ENCODE peak calls at places on chromosomes 5 and 9, in four cellular contexts. X, E, S and A are unnamed samples.

GRCh38 chr5:176154821-176155220 is 83.4 kb upstream of the SIMC1 start:
- DNase-seq in X (no peak), E (no peak), S (no peak), A (no peak)

GRCh38 chr5:159833088-159833487 is 83.2 kb upstream of the ADRA1B start:
- DNase-seq in X (no peak), E (no peak), S (no peak), A (no peak)

GRCh38 chr5:11182441-11183080 is 421.5 kb upstream of the DAP start:
- DNase-seq in X (peak; percentile 26), E (peak; percentile 61), S (peak; percentile 20), A (peak; percentile 53)

GRCh38 chr5:137370096-137370495 is 129.0 kb downstream of the SPOCK1 start:
- DNase-seq in X (no peak), E (no peak), S (no peak), A (no peak)

GRCh38 chr9:18263367-18263766 is 210.6 kb upstream of the ADAMTSL1 start:
- DNase-seq in X (no peak), E (no peak), S (no peak), A (no peak)

GRCh38 chr5:139402561-139403158 is 1.2 kb downstream of the SPATA24 start:
- DNase-seq in X (no peak), E (no peak), S (peak; percentile 72), A (no peak)

GRCh38 chr5:151081426-151082273 is 816 bp upstream of the TNIP1 start:
- DNase-seq in X (no peak), E (peak; percentile 75), S (no peak), A (peak; percentile 79)

GRCh38 chr5:107074991-107075390 is 595.7 kb downstream of the EFNA5 start:
- DNase-seq in X (no peak), E (no peak), S (no peak), A (peak; percentile 10)

GRCh38 chr5:124395287-124395686 is 351.2 kb downstream of the ZNF608 start:
- DNase-seq in X (no peak), E (peak; percentile 5), S (no peak), A (peak; percentile 17)

GRCh38 chr5:142445266-142445665 is 120.4 kb upstream of the SPRY4 start:
- DNase-seq in X (no peak), E (no peak), S (no peak), A (no peak)

GRCh38 chr5:11166906-11167305 is 405.9 kb upstream of the DAP start:
- DNase-seq in X (no peak), E (no peak), S (no peak), A (no peak)

GRCh38 chr5:112917453-112918005 is 4.5 kb downstream of the REEP5 start:
- DNase-seq in X (no peak), E (peak; percentile 21), S (no peak), A (no peak)

GRCh38 chr5:112918679-112919078 is 3.3 kb downstream of the REEP5 start:
- DNase-seq in X (no peak), E (peak; percentile 24), S (no peak), A (peak; percentile 44)

GRCh38 chr5:112915831-112916230 is 6.2 kb downstream of the REEP5 start:
- DNase-seq in X (no peak), E (no peak), S (no peak), A (no peak)

GRCh38 chr5:112921031-112921832 is 795 bp downstream of the REEP5 start:
- DNase-seq in X (peak; percentile 75), E (peak; percentile 63), S (peak; percentile 69), A (peak; percentile 82)

GRCh38 chr5:112918136-112918535 is 3.9 kb downstream of the REEP5 start:
- DNase-seq in X (no peak), E (no peak), S (no peak), A (no peak)
- TF ChIP-seq CTCF in X (no peak), E (no peak), S (no peak), A (no peak)

GRCh38 chr5:55989860-55990259 is 4.9 kb downstream of the IL6ST start:
- DNase-seq in X (no peak), E (no peak), S (no peak), A (peak; percentile 14)
- H3K4me3 ChIP-seq in X (no peak overlapping the region), E (peak overlapping the region; percentile 28), S (no peak overlapping the region), A (peak overlapping the region; percentile 4)

GRCh38 chr9:113919422-113919821 is 43.3 kb downstream of the ZNF618 start:
- DNase-seq in X (no peak), E (no peak), S (no peak), A (no peak)

GRCh38 chr9:113920872-113921271 is 44.8 kb downstream of the ZNF618 start:
- DNase-seq in X (no peak), E (no peak), S (no peak), A (no peak)

GRCh38 chr9:113916931-113917330 is 40.8 kb downstream of the ZNF618 start:
- DNase-seq in X (no peak), E (no peak), S (no peak), A (no peak)

GRCh38 chr9:113919825-113920224 is 43.7 kb downstream of the ZNF618 start:
- DNase-seq in X (no peak), E (no peak), S (no peak), A (no peak)

GRCh38 chr9:113918697-113919390 is 42.7 kb downstream of the ZNF618 start:
- DNase-seq in X (no peak), E (no peak), S (no peak), A (no peak)
- TF ChIP-seq CTCF in X (no peak), E (no peak), S (no peak), A (no peak)

GRCh38 chr9:105248691-105249090 is 4.2 kb downstream of the SLC44A1 start:
- DNase-seq in X (no peak), E (no peak), S (no peak), A (no peak)

GRCh38 chr9:105244274-105244995 is at the start of gene SLC44A1:
- DNase-seq in X (peak; percentile 98), E (peak; percentile 95), S (peak; percentile 69), A (peak; percentile 97)

GRCh38 chr9:105244996-105245719 is 707 bp downstream of the SLC44A1 start:
- DNase-seq in X (peak; percentile 61), E (no peak), S (peak; percentile 30), A (peak; percentile 41)

GRCh38 chr9:105245720-105246161 is 1.3 kb downstream of the SLC44A1 start:
- DNase-seq in X (no peak), E (peak; percentile 33), S (no peak), A (no peak)

GRCh38 chr9:105246656-105247162 is 2.3 kb downstream of the SLC44A1 start:
- DNase-seq in X (peak; percentile 44), E (no peak), S (no peak), A (no peak)
- H3K4me3 ChIP-seq in X (peak overlapping the region; percentile 83), E (peak overlapping the region; percentile 9), S (no peak overlapping the region), A (peak overlapping the region; percentile 16)

DNA sequence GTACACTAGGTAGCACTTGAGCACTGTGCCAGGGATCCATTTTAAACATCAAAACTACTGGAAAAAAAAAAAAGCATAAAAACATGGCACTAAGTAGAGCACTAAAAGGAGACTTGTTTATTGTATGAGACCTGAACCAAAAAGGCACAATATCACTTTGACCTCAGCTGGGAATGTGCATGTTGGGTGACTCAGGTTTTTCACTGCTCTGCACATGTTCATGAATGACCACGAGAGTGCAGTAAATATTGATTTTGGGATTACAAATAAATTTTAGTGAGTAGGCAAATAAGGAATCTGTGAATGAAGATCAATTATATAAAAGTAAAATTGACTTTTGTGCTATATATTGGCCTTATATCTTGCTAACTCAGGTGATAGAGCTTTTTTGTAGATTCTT is 11.8 kb downstream of the RMI1 start:
- DNase-seq in X (no peak), E (peak; percentile 40), S (no peak), A (peak; percentile 60)
- TF ChIP-seq CTCF in X (no peak), E (no peak), S (peak; percentile 19), A (peak; percentile 23)

DNA sequence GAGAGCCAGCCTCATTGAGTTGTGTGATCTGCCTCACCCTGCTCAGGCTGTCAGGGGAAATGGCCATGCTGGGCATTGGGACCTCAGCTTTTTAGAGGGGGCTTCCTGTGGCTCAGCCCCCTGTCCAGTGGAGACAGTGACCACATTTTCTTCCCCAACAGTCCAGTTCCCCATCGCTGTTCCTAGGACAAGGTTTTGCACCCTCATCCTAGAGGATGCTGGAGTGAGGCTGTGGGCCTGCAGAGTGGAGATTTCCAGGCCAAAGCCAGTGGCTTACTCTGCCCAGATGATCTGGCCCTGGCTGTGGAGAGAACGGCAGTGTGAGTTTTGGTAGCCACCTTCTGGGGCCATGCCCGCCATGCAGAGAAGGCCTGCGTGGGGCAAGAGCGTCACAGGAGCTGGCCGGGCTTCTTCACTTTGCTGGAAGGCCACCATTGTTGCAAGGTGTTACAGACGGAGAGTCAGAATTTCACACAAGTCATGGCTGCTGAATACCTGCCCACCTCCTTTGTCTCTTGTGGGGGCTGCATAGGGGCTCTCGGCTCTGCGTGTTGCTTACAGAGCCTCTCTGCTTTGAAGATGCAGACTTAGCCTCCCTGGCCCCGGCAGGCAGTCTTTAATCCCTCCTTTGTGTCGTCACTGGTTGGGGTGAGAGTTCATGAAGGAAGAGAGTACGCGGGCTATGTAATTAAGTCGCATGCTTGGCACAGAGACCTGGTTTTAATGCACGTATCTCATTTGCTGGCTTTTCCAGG is 35.2 kb upstream of the PITX1 start:
- DNase-seq in X (no peak), E (no peak), S (no peak), A (no peak)
- H3K4me3 ChIP-seq in X (no peak overlapping the region), E (no peak overlapping the region), S (no peak overlapping the region), A (no peak overlapping the region)

GRCh38 chr9:83560169-83560826 is 22.1 kb upstream of the FRMD3 start:
- DNase-seq in X (no peak), E (no peak), S (no peak), A (no peak)
- TF ChIP-seq CTCF in X (no peak), E (no peak), S (no peak), A (no peak)